ENCODE peak calls at places on chromosomes 6 and 20, in ten cellular contexts. X is Peyer's patch; T is A549; F is colonic mucosa; Z is SK-N-SH; C is ovary; R is IMR-90; M is fibroblast of lung; E is right lobe of liver; I is CD8-positive, alpha-beta T cell. N is an unnamed sample.

GRCh38 chr20:63061051-63061531 is 54.3 kb upstream of the BHLHE23 start:
- DNase-seq in X (no peak), T (no peak), F (no peak), Z (no peak), C (no peak), R (no peak), M (no peak), E (peak; percentile 26), I (no peak), N (peak; percentile 4)

GRCh38 chr6:110581682-110582081 is 105.3 kb upstream of the SLC22A16 start:
- DNase-seq in X (no peak), T (no peak), F (no peak), Z (no peak), C (no peak), R (no peak), M (no peak), E (no peak), I (no peak), N (no peak)

GRCh38 chr6:161406633-161407032 is 132.8 kb upstream of the AGPAT4 start:
- DNase-seq in X (no peak), T (no peak), F (no peak), Z (no peak), C (no peak), R (peak; percentile 88), M (peak; percentile 92), E (no peak), I (no peak), N (no peak)

GRCh38 chr20:51639206-51639832 is 96.8 kb upstream of the NFATC2 start:
- DNase-seq in X (peak; percentile 75), T (peak; percentile 74), F (peak; percentile 72), Z (peak; percentile 79), C (peak; percentile 83), R (peak; percentile 70), M (peak; percentile 52), E (peak; percentile 57), I (peak; percentile 15), N (no peak)

GRCh38 chr20:35273449-35274171 is 4.3 kb downstream of the MMP24OS start:
- DNase-seq in X (no peak), T (no peak), F (no peak), Z (no peak), C (no peak), R (no peak), M (peak; percentile 43), E (peak; percentile 65), I (no peak), N (no peak)

GRCh38 chr6:21781075-21781474 is 187.5 kb downstream of the SOX4 start:
- DNase-seq in X (no peak), T (no peak), F (no peak), Z (peak; percentile 44), C (no peak), R (no peak), M (no peak), E (no peak), I (no peak), N (no peak)

GRCh38 chr6:123802697-123803455 is 789 bp upstream of the NKAIN2 start:
- DNase-seq in X (peak; percentile 20), T (peak; percentile 44), F (peak; percentile 78), Z (peak; percentile 79), C (peak; percentile 74), R (peak; percentile 54), M (peak; percentile 69), E (peak; percentile 81), I (peak; percentile 27), N (peak; percentile 84)

GRCh38 chr20:47336013-47336754 is 20.3 kb downstream of the ZMYND8 start:
- DNase-seq in X (no peak), T (no peak), F (no peak), Z (no peak), C (peak; percentile 46), R (peak; percentile 87), M (peak; percentile 98), E (no peak), I (no peak), N (no peak)

GRCh38 chr6:166494757-166495486 is 91.6 kb downstream of the RAMACL start:
- DNase-seq in X (no peak), T (no peak), F (no peak), Z (no peak), C (no peak), R (no peak), M (no peak), E (no peak), I (no peak), N (no peak)

GRCh38 chr6:98295776-98296175 is 538.6 kb upstream of the POU3F2 start:
- DNase-seq in X (no peak), T (no peak), F (no peak), Z (no peak), C (no peak), R (no peak), M (no peak), E (no peak), I (no peak), N (no peak)

GRCh38 chr20:20609522-20609921 is 102.9 kb downstream of the RALGAPA2 start:
- DNase-seq in X (no peak), T (no peak), F (no peak), Z (no peak), C (no peak), R (no peak), M (no peak), E (no peak), I (no peak), N (no peak)

GRCh38 chr20:14820771-14821170 is 483.4 kb upstream of the FLRT3 start:
- DNase-seq in X (no peak), T (no peak), F (no peak), Z (no peak), C (no peak), R (no peak), M (no peak), E (no peak), I (no peak), N (no peak)

GRCh38 chr20:57651977-57652864 is 32.0 kb upstream of the ZBP1 start:
- DNase-seq in X (peak; percentile 9), T (peak; percentile 0), F (peak; percentile 16), Z (peak; percentile 22), C (peak; percentile 36), R (no peak), M (no peak), E (peak; percentile 39), I (no peak), N (no peak)

GRCh38 chr6:152983637-152984386 is 971 bp upstream of the FBXO5 start:
- DNase-seq in X (peak; percentile 93), T (peak; percentile 76), F (peak; percentile 89), Z (peak; percentile 19), C (peak; percentile 88), R (peak; percentile 78), M (peak; percentile 81), E (peak; percentile 61), I (peak; percentile 93), N (peak; percentile 88)

DNA sequence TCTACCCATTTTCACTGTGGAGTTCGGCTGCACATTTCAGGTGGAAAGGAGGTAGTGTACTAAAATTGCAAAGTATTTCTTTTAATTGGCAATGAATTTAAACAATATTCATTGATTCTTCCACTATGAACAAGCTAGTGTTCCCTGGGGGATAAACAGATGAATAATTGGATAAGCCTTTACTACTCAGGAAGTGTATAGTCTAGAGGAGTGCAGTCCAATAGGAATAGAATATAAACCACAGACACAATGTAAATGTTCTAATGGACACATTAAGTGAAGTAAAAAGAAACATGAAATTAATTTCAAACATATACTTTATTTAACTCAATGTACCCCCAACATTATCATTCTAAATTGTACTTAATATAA is 28.7 kb downstream of the SGK1 start:
- DNase-seq in X (no peak), T (no peak), F (no peak), Z (no peak), C (no peak), R (peak; percentile 54), M (no peak), E (no peak), I (no peak), N (no peak)
- H3K4me3 ChIP-seq in X (no peak overlapping the region), T (no peak overlapping the region), F (no peak overlapping the region), Z (no peak overlapping the region), C (no peak overlapping the region), R (no peak overlapping the region), M (no peak overlapping the region), E (no peak overlapping the region), I (no peak overlapping the region), N (no peak overlapping the region)

GRCh38 chr6:86526238-86526637 is 411.1 kb upstream of the HTR1E start:
- DNase-seq in X (no peak), T (no peak), F (no peak), Z (no peak), C (no peak), R (no peak), M (no peak), E (no peak), I (no peak), N (no peak)
- H3K9me3 ChIP-seq in X (no peaks in the 10 kb centered on the region), T (no peaks in the 10 kb centered on the region), F (no peaks in the 10 kb centered on the region), Z (peaks cover 4% of the 10 kb centered on the region), C (no peaks in the 10 kb centered on the region), R (peaks cover 5% of the 10 kb centered on the region), M (no peaks in the 10 kb centered on the region), E (no peaks in the 10 kb centered on the region), I (no peaks in the 10 kb centered on the region), N (peaks cover 58% of the 10 kb centered on the region)

GRCh38 chr6:46629698-46630097 is 22.9 kb downstream of the CYP39A1 start:
- DNase-seq in X (no peak), T (no peak), F (no peak), Z (no peak), C (no peak), R (no peak), M (no peak), E (no peak), I (no peak), N (no peak)

GRCh38 chr6:46628498-46628897 is 24.1 kb downstream of the CYP39A1 start:
- DNase-seq in X (no peak), T (no peak), F (no peak), Z (no peak), C (no peak), R (no peak), M (no peak), E (no peak), I (no peak), N (no peak)

GRCh38 chr6:46628976-46629375 is 23.6 kb downstream of the CYP39A1 start:
- DNase-seq in X (no peak), T (no peak), F (no peak), Z (no peak), C (no peak), R (no peak), M (no peak), E (no peak), I (no peak), N (no peak)

GRCh38 chr6:46626976-46627375 is 25.6 kb downstream of the CYP39A1 start:
- DNase-seq in X (no peak), T (no peak), F (no peak), Z (no peak), C (no peak), R (no peak), M (no peak), E (no peak), I (no peak), N (no peak)

GRCh38 chr6:46626228-46626909 is 26.2 kb downstream of the CYP39A1 start:
- DNase-seq in X (no peak), T (no peak), F (no peak), Z (peak; percentile 6), C (no peak), R (peak; percentile 21), M (no peak), E (no peak), I (no peak), N (no peak)
- TF ChIP-seq CTCF in X (peak; percentile 64), T (peak; percentile 43), F (peak; percentile 52), Z (peak; percentile 68), C (peak; percentile 28), R (peak; percentile 57), M (peak; percentile 69), E (peak; percentile 65), I (peak; percentile 15), N (peak; percentile 25)

DNA sequence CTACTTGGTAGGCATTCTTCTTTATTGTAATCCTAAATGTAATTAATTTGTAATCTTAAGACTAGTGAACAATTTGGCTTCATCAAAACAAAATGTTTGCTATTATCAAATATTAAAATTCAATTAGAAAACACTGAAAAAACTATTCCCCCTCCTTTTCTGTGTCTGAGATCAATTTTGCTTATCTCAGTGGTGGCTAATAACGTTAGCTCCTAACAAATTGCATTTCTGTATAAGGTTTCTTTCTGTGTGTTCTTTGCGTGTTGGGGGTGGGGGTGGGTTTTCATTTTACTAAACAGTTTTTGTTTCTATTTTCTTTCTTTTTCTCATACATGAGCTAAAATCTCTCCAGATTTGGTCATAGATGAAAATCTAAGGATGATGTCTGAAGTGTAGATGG is 54.0 kb upstream of the EYA4 start:
- DNase-seq in X (no peak), T (no peak), F (no peak), Z (peak; percentile 19), C (no peak), R (no peak), M (no peak), E (no peak), I (no peak), N (no peak)
- H3K4me3 ChIP-seq in X (no peak overlapping the region), T (no peak overlapping the region), F (no peak overlapping the region), Z (no peak overlapping the region), C (no peak overlapping the region), R (no peak overlapping the region), M (no peak overlapping the region), E (no peak overlapping the region), I (no peak overlapping the region), N (no peak overlapping the region)

N was measured in mucosa of descending colon.